ENCODE peak calls at places on chromosomes 2 and 18, in four cellular contexts. J, G, M and N are unnamed samples.

GRCh38 chr2:235244497-235245215 is 249.2 kb upstream of the AGAP1 start:
- DNase-seq in J (no peak), G (peak), M (no peak), N (no peak)

GRCh38 chr18:3610818-3611217 is 160.8 kb downstream of the TGIF1 start:
- DNase-seq in M (peak), G (no peak), J (no peak), N (no peak)

GRCh38 chr2:65746919-65747678 is 314.7 kb upstream of the SPRED2 start:
- DNase-seq in G (peak), M (no peak), J (no peak), N (no peak)

GRCh38 chr2:119126650-119127049 is 31.9 kb downstream of the C1QL2 start:
- DNase-seq in J (peak), G (no peak), M (no peak), N (no peak)

GRCh38 chr2:65199194-65199593 is 28.4 kb upstream of the ACTR2 start:
- DNase-seq in M (no peak), J (no peak), G (no peak), N (no peak)

GRCh38 chr2:111207892-111208291 is 87.2 kb downstream of the BCL2L11 start:
- DNase-seq in M (peak), G (no peak), J (no peak), N (no peak)

GRCh38 chr2:41937464-41937861 is 110.4 kb upstream of the PKDCC start:
- DNase-seq in G (no peak), J (no peak), M (no peak), N (no peak)

GRCh38 chr18:23353459-23353858 is 99.6 kb upstream of the RIOK3 start:
- DNase-seq in J (no peak), M (no peak), G (no peak), N (no peak)

GRCh38 chr18:75454022-75454795 is 26.7 kb upstream of the SMIM21 start:
- DNase-seq in M (no peak), G (no peak), J (no peak), N (no peak)

GRCh38 chr2:129801575-129801974 is 177.9 kb upstream of the RAB6C start:
- DNase-seq in J (no peak), M (no peak), G (no peak), N (no peak)

GRCh38 chr2:38581193-38582147 is 21.3 kb downstream of the HNRNPLL start:
- DNase-seq in M (no peak), J (no peak), G (peak), N (no peak)

GRCh38 chr2:69087211-69087911 is 74.4 kb downstream of the ANTXR1 start:
- DNase-seq in G (no peak), M (no peak), J (no peak), N (no peak)

GRCh38 chr2:120814352-120814751 is 78.7 kb downstream of the GLI2 start:
- DNase-seq in J (no peak), G (no peak), M (no peak), N (no peak)

GRCh38 chr2:160351978-160352377 is 141.6 kb downstream of the RBMS1 start:
- DNase-seq in M (no peak), J (no peak), G (peak), N (no peak)

GRCh38 chr2:38466849-38467767 is 90.0 kb upstream of the ATL2 start:
- DNase-seq in M (no peak), J (no peak), G (peak), N (no peak)